ENCODE peak calls at places on chromosomes 5 and 9, in four cellular contexts. E is epithelial cell of esophagus, Z is fibroblast of pulmonary artery, U is WERI-Rb-1. V is an unnamed sample.

GRCh38 chr5:179220716-179221115 is 124.5 kb downstream of the ADAMTS2 start:
- DNase-seq in U (no peak), E (no peak), Z (no peak), V (no peak)

GRCh38 chr9:113609562-113610318 is 146.2 kb downstream of the RGS3 start:
- DNase-seq in E (no peak), U (no peak), Z (peak), V (no peak)

GRCh38 chr9:93167185-93167584 is 16.8 kb upstream of the WNK2 start:
- DNase-seq in U (no peak), E (no peak), Z (no peak), V (no peak)

GRCh38 chr9:133108794-133109641 is 12.0 kb downstream of the RALGDS start:
- DNase-seq in Z (no peak), E (no peak), U (no peak), V (no peak)

GRCh38 chr9:128552744-128553221 is 396 bp downstream of the SPTAN1 start:
- DNase-seq in U (peak), E (peak), Z (peak), V (no peak)

GRCh38 chr5:158832096-158832495 is 267.6 kb downstream of the EBF1 start:
- DNase-seq in E (no peak), U (no peak), Z (no peak), V (no peak)

GRCh38 chr5:180875860-180876426 is 14.9 kb upstream of the ZFP62 start:
- DNase-seq in Z (no peak), E (no peak), U (no peak), V (no peak)

GRCh38 chr5:139955053-139955605 is 88.0 kb downstream of the NRG2 start:
- DNase-seq in Z (no peak), U (no peak), E (no peak), V (no peak)

GRCh38 chr5:23823521-23823920 is 316.1 kb downstream of the PRDM9 start:
- DNase-seq in Z (no peak), E (no peak), U (no peak), V (no peak)

GRCh38 chr5:98735806-98736507 is 37.5 kb upstream of the RGMB start:
- DNase-seq in U (no peak), Z (peak), E (peak), V (no peak)

GRCh38 chr9:88990721-88991065 is 575 bp upstream of the S1PR3 start:
- DNase-seq in E (no peak), Z (no peak), U (peak), V (no peak)

GRCh38 chr9:88988796-88989641 is 2.2 kb upstream of the S1PR3 start:
- DNase-seq in U (no peak), E (peak), Z (peak), V (no peak)

GRCh38 chr9:88991066-88992030 is at the start of gene S1PR3:
- DNase-seq in E (peak), Z (no peak), U (peak), V (no peak)

GRCh38 chr9:88987646-88988045 is 3.6 kb upstream of the S1PR3 start:
- DNase-seq in E (no peak), Z (no peak), U (no peak), V (no peak)

DNA sequence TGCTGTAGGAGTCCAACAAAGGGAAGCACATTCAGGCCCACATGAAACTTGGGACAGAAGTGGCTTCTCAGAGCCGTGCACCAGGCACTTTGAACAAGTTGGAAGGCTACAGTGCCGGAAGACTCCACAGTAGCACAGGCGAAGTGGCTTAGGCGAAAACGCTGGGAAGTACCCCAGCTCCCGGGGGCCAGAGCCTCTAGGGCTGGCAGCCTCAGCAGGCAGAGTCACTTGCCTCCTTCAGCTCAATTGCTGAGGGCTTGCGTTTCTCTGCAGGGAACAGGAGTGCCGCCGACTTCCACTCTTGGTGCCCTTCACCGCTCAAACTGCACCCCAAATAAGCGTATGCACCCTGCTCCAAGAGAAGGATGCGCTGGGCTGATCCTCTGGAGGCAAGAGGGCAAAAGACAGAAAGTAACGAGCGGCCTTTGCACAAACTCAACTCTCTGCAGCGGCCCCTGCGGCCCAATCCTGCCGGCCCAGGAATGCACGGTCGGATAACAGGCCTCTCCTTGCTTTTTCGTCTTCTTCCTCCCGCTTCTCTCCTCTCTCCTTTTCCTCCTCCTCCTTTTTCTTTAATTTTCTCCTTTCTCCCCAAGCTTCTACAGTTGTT is 1.2 kb upstream of the S1PR3 start:
- DNase-seq in Z (no peak), U (no peak), E (no peak), V (no peak)
- H3K4me3 ChIP-seq in Z (no peak), U (no peak), E (no peak), V (no peak)

GRCh38 chr9:89598926-89599325 is 5.9 kb upstream of the GADD45G start:
- DNase-seq in U (peak), E (no peak), Z (no peak), V (no peak)
- H3K4me3 ChIP-seq in U (peak), E (no peak), Z (no peak), V (no peak)

DNA sequence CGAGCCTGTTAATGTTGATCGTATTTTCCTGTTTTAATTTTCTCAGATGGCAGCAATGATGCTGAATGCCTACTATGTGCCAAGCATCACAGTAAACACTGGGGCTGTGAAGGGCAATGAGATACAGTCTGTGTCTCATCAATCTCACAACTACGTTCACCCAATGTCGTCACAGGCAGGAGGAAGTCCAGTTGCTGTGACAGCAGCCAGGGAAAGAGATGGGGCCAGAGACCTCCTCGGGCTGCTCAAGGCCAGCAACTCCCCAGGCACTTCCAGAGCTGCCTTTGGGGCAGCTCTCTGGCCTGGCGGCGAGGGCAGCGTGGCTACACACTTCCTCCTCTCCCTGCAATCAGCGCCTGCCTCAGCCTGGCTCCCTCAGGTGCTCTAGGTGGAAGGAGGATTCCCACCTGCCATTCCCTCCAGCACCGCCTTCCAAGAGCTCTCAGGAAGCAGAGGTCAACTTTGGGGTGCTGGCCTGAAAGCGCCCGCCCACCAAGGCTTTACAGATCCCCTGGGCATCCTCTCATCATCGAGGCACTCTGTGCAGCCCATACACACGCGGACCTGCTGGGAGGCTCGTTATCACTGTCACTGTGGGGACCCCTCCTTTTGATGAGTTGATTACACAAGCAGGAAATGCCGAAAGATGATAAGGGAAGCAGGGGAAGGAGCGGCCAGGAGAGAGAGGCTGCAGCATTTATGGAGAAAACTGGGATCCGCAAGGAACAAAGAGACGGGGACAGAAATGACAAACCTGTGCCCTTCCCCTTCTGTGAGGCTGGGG is 159.2 kb downstream of the ZDHHC21 start:
- DNase-seq in U (no peak), Z (no peak), E (no peak), V (no peak)
- H3K4me3 ChIP-seq in U (no peak), Z (no peak), E (no peak), V (no peak)

DNA sequence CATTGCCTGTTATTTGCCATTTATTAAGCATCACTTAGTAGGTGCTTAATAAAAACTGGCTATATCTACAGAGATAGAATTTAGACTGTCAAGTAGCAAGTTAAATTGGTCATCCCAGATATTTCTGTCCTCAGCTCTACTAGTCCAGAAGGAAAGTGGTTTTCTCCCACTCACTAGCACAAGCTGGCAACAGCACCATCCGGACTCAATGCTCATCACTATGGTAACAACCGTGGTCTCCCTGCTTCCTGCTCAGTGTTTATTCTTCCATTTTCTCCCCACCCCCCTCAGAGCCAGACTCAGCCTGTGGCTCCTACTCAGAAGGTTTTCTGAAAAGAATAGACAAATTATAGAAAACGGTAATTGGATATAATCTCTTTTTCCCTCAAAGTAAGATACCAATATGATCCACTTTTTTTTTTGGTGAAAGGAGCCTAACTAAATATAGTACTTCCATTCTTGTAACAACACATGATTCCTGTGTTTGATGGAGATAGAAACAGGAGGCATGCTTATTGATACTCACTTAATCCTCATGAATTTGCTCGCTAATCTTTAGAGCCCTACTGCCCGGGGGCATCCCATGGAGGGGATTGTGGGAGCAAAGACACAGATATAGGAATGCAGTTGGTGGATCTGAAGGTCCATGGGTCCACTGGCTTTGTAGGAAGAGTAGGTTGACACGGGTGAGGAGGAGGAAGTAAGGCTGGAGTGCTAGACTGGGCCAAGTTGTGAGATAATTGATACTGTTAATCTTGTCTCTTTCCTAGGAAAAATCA is 191.4 kb downstream of the MAN2A1 start:
- DNase-seq in E (no peak), U (no peak), Z (peak), V (no peak)
- H3K4me3 ChIP-seq in E (no peak), U (no peak), Z (no peak), V (no peak)

V was measured in astrocyte of the cerebellum.